ENCODE peak calls at places on chromosomes 16 and 17, in eight cellular contexts. A is PC-9, C is GM23338, U is BJ, V is AG09309, E is ascending aorta, S is tibial nerve, G is heart left ventricle. N is an unnamed sample.

GRCh38 chr17:79874329-79874981 is 35.2 kb upstream of the CBX4 start:
- DNase-seq in A (no peak), C (peak; percentile 79), U (no peak), V (no peak), E (no peak), S (no peak), G (no peak), N (peak; percentile 65)

GRCh38 chr16:78505544-78506371 is 406.3 kb downstream of the WWOX start:
- DNase-seq in A (no peak), C (peak; percentile 26), U (no peak), V (no peak), E (peak; percentile 78), S (peak; percentile 69), G (peak; percentile 68), N (no peak)

GRCh38 chr16:117381-118365 is 20.8 kb downstream of the NPRL3 start:
- DNase-seq in A (peak; percentile 83), C (peak; percentile 95), U (no peak), V (no peak), E (no peak), S (no peak), G (peak; percentile 40), N (peak; percentile 51)

GRCh38 chr17:30922235-30922993 is 669 bp downstream of the ADAP2 start:
- DNase-seq in A (no peak), C (peak; percentile 66), U (no peak), V (no peak), E (no peak), S (no peak), G (peak; percentile 10), N (no peak)

GRCh38 chr17:59652119-59652518 is 32.4 kb downstream of the CLTC start:
- DNase-seq in A (no peak), C (no peak), U (peak; percentile 38), V (peak; percentile 67), E (no peak), S (no peak), G (no peak), N (no peak)

GRCh38 chr16:4664538-4665418 is 28.6 kb upstream of the NUDT16L1 start:
- DNase-seq in A (peak; percentile 73), C (no peak), U (no peak), V (no peak), E (no peak), S (peak; percentile 54), G (peak; percentile 42), N (peak; percentile 54)

GRCh38 chr17:49635121-49635520 is 42.8 kb downstream of the SPOP start:
- DNase-seq in A (no peak), C (no peak), U (no peak), V (no peak), E (no peak), S (no peak), G (no peak), N (no peak)

GRCh38 chr17:5825717-5826330 is 241.5 kb upstream of the NLRP1 start:
- DNase-seq in A (no peak), C (no peak), U (no peak), V (no peak), E (no peak), S (no peak), G (no peak), N (peak; percentile 54)

GRCh38 chr16:19167710-19168172 is 299 bp upstream of the SYT17 start:
- DNase-seq in A (peak; percentile 90), C (peak; percentile 89), U (no peak), V (no peak), E (peak; percentile 75), S (no peak), G (peak; percentile 64), N (peak; percentile 73)

GRCh38 chr16:49489686-49490320 is 116.2 kb downstream of the C16orf78 start:
- DNase-seq in A (no peak), C (no peak), U (no peak), V (no peak), E (no peak), S (no peak), G (no peak), N (no peak)

GRCh38 chr16:88328313-88328660 is 54.5 kb upstream of the ZNF469 start:
- DNase-seq in A (no peak), C (no peak), U (no peak), V (no peak), E (no peak), S (no peak), G (no peak), N (no peak)

GRCh38 chr16:47855431-47855830 is 300.4 kb downstream of the ABCC12 start:
- DNase-seq in A (no peak), C (no peak), U (no peak), V (no peak), E (no peak), S (no peak), G (no peak), N (no peak)

GRCh38 chr17:30336369-30337171 is 2.7 kb upstream of the TMIGD1 start:
- DNase-seq in A (peak; percentile 41), C (peak; percentile 88), U (no peak), V (no peak), E (no peak), S (no peak), G (no peak), N (peak; percentile 75)

GRCh38 chr17:48375356-48375755 is 54.7 kb downstream of the SKAP1 start:
- DNase-seq in A (no peak), C (no peak), U (no peak), V (no peak), E (no peak), S (no peak), G (no peak), N (peak; percentile 33)

GRCh38 chr16:72073831-72074230 is 10.8 kb downstream of the HPR start:
- DNase-seq in A (no peak), C (no peak), U (no peak), V (no peak), E (no peak), S (peak; percentile 10), G (peak; percentile 55), N (no peak)

GRCh38 chr17:80899402-80900268 is 92.0 kb upstream of the CHMP6 start:
- DNase-seq in A (peak; percentile 23), C (peak; percentile 87), U (no peak), V (no peak), E (no peak), S (no peak), G (no peak), N (peak; percentile 59)
- TF ChIP-seq CTCF in A (peak; percentile 61), C (peak; percentile 95), U (peak; percentile 70), V (peak; percentile 58), E (peak; percentile 36), S (peak; percentile 28), G (peak; percentile 55), N (peak; percentile 63)

DNA sequence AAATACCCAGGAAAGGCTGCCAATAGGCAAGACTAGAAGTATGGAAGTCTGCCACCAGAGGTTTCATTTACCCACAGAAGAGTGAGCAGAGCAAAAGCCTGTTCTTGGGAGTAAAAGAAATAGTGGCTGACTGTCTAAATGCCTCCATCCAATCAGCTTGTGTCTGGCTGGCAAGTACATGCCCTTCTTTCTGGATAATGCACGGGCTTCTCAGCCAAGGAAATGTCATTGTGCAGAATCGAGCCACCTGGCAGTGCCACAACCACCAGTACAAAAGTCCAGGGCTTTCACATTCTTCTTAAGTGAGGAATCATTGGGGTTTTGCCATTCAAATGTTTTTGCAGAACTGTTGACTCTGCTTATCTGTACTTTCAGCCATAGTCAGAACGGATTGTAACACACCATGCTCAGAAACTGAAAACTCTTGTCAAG is 10.1 kb upstream of the ERCC4 start:
- DNase-seq in A (peak; percentile 34), C (no peak), U (no peak), V (peak; percentile 35), E (peak; percentile 94), S (no peak), G (peak; percentile 69), N (peak; percentile 20)
- H3K4me3 ChIP-seq in A (no peak overlapping the region), C (no peak overlapping the region), U (no peak overlapping the region), V (no peak overlapping the region), E (no peak overlapping the region), S (no peak overlapping the region), G (no peak overlapping the region), N (no peak overlapping the region)

GRCh38 chr17:27381007-27381501 is 75.2 kb upstream of the KSR1 start:
- DNase-seq in A (peak; percentile 52), C (peak; percentile 95), U (no peak), V (no peak), E (peak; percentile 80), S (no peak), G (peak; percentile 75), N (peak; percentile 42)
- TF ChIP-seq CTCF in A (peak; percentile 65), C (peak; percentile 98), U (peak; percentile 73), V (peak; percentile 69), E (peak; percentile 73), S (peak; percentile 71), G (peak; percentile 86), N (peak; percentile 56)

DNA sequence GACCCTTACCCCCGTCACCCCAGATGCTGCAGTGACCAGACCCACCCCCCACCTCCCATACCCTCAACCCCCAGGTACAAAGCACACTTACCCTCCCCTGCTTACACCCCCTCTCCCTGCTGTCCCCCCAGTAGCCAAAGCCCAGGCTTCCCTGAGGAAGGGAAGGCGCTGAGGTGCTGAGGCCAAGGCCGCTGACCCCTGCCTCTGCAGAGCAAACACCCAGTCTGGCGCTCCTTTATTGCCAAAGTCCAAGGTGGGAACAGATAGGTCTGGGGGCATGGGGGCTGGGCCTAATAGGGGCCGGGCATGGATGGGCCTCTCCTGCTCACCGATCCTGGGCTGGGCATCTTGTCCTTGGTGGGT is 683 bp downstream of the LCAT start:
- DNase-seq in A (no peak), C (no peak), U (no peak), V (no peak), E (no peak), S (no peak), G (no peak), N (no peak)
- H3K4me3 ChIP-seq in A (no peak overlapping the region), C (no peak overlapping the region), U (no peak overlapping the region), V (no peak overlapping the region), E (no peak overlapping the region), S (no peak overlapping the region), G (no peak overlapping the region), N (no peak overlapping the region)

GRCh38 chr16:9791566-9791965 is 390.7 kb downstream of the GRIN2A start:
- DNase-seq in A (no peak), C (no peak), U (no peak), V (no peak), E (no peak), S (no peak), G (no peak), N (no peak)
- TF ChIP-seq CTCF in A (no peak), C (no peak), U (no peak), V (no peak), E (no peak), S (no peak), G (no peak), N (no peak)

DNA sequence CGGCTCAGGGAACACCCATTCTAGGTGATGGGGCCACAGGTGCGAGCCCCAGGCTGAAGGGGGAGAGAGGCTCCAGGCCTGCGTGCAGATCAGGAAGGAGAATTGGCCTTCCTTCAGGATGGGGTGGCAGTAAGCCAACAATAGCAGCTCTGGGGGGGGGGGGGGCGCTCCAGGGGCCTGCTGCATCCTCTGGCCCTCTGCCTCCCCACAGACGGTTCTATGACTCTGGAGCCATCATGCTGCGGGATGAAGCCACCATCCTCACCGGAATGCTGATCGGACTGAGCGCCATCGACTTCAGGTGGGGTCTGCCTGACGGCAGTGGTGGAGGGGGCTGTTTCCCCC is 6.1 kb downstream of the RUNDC3A start:
- DNase-seq in A (no peak), C (no peak), U (no peak), V (no peak), E (no peak), S (no peak), G (no peak), N (no peak)
- H3K4me3 ChIP-seq in A (no peak overlapping the region), C (peak overlapping the region; percentile 58), U (no peak overlapping the region), V (no peak overlapping the region), E (no peak overlapping the region), S (no peak overlapping the region), G (no peak overlapping the region), N (no peak overlapping the region)